ENCODE peak calls at places on chromosomes 13 and 19, in eight cellular contexts. S, B, N, E, Q, I, D and M are unnamed samples.

GRCh38 chr19:42281175-42282035 is 12.4 kb downstream of the CIC start:
- DNase-seq in B (no peak), S (peak; percentile 39), D (no peak), Q (peak; percentile 80), N (peak; percentile 65), I (peak; percentile 69), E (no peak), M (peak; percentile 82)

GRCh38 chr13:80029170-80029569 is 311.8 kb downstream of the SPRY2 start:
- DNase-seq in Q (no peak), N (no peak), D (no peak), I (no peak), E (no peak), S (no peak), B (no peak), M (no peak)

GRCh38 chr13:21934309-21934708 is 263.4 kb downstream of the FGF9 start:
- DNase-seq in S (no peak), D (no peak), N (no peak), Q (no peak), E (no peak), I (no peak), B (no peak), M (no peak)

GRCh38 chr13:113997845-113998751 is 24.2 kb upstream of the C13orf46 start:
- DNase-seq in N (peak; percentile 95), B (peak; percentile 77), D (peak; percentile 49), S (no peak), E (peak; percentile 58), Q (no peak), I (peak; percentile 64), M (peak; percentile 74)

GRCh38 chr19:17532557-17532956 is 21.1 kb downstream of the PGLS start:
- DNase-seq in E (no peak), Q (no peak), D (no peak), S (no peak), B (no peak), I (no peak), N (no peak), M (no peak)

GRCh38 chr19:41795031-41795461 is 1.3 kb upstream of the CEACAM3 start:
- DNase-seq in I (no peak), D (no peak), E (peak; percentile 65), S (peak; percentile 30), B (peak; percentile 51), Q (no peak), N (peak; percentile 27), M (peak; percentile 59)

GRCh38 chr19:2354670-2355069 is 5.4 kb upstream of the TMPRSS9 start:
- DNase-seq in I (no peak), N (no peak), E (no peak), S (no peak), D (no peak), Q (no peak), B (no peak), M (no peak)

GRCh38 chr19:27393591-27393990 is 1819.4 kb downstream of the UQCRFS1 start:
- DNase-seq in N (no peak), S (no peak), I (no peak), Q (no peak), B (no peak), E (no peak), D (no peak), M (no peak)

GRCh38 chr19:13012690-13013608 is 17.7 kb downstream of the NFIX start:
- DNase-seq in D (no peak), S (no peak), Q (peak; percentile 64), E (no peak), B (no peak), I (peak; percentile 63), N (peak; percentile 81), M (peak; percentile 74)

GRCh38 chr19:13011653-13012389 is 16.5 kb downstream of the NFIX start:
- DNase-seq in E (no peak), D (no peak), Q (no peak), B (no peak), I (no peak), S (no peak), N (no peak), M (no peak)

GRCh38 chr19:13013649-13014048 is 18.4 kb downstream of the NFIX start:
- DNase-seq in D (no peak), B (no peak), I (no peak), N (no peak), S (no peak), E (no peak), Q (no peak), M (no peak)

GRCh38 chr19:13010992-13011652 is 15.8 kb downstream of the NFIX start:
- DNase-seq in N (no peak), S (no peak), E (no peak), B (no peak), I (no peak), D (no peak), Q (no peak), M (no peak)

DNA sequence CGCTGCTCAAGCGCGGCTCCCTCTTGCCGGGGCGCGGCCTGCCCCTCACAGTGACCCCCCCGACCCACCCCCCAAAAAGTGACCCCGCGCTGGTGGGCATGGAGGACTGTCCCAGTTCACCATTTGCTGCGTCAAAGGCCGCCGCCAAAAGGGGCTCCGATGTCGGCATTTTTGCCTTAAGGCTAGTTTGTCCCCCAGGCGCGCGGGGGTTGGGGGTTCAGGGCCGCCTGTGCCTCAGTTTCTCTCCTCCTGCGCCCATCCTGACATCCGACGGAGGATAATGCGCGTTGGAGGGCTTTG is 17.1 kb downstream of the NFIX start:
- DNase-seq in D (no peak), E (no peak), I (no peak), S (no peak), Q (no peak), B (no peak), N (no peak), M (no peak)
- H3K27ac ChIP-seq in D (peak overlapping the region; percentile 87), E (peak overlapping the region; percentile 91), I (peak overlapping the region; percentile 94), S (no peak overlapping the region), Q (peak overlapping the region; percentile 99), B (no peak overlapping the region), N (peak overlapping the region; percentile 99), M (peak overlapping the region; percentile 82)

DNA sequence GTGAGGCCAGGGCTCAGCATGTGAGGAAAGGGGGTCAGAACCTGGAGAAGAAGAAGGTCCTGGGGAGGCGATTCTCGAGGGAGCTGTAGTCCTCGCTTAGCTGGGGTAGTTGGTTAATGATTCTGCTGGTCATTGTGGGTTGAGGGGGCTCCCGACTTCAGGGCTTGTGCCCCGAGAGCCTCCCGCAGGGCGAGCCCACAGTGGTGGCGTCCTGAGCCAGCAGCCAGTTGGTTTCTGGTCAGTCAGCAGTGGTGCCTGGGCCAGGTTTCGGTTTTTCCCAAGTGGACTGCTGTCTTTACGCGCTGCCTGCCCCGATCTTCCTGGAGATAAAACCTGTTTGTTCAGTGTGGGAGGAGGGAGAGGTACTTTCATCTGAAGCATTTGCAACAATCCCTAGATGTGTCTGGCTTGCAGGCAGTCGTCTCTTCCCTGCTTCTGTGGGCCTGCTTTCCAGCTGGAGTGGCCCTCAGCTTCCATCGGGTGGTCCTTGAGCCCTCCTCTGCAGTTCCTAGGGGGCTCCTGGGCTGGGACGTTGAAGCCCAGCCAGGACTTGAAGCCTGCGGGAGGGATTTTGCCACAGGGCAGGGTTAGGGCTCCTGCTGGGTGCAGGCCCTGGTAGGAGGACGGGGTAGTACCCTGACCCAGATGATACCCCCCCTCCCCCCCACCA is 3.2 kb downstream of the PTBP1 start:
- DNase-seq in D (no peak), N (no peak), Q (no peak), E (peak; percentile 69), I (no peak), S (no peak), B (no peak), M (no peak)
- H3K4me3 ChIP-seq in D (peak overlapping the region; percentile 85), N (peak overlapping the region; percentile 31), Q (no peak overlapping the region), E (peak overlapping the region; percentile 22), I (peak overlapping the region; percentile 77), S (peak overlapping the region; percentile 11), B (peak overlapping the region; percentile 37), M (no peak overlapping the region)

GRCh38 chr19:49210108-49210900 is 52.7 kb downstream of the TRPM4 start:
- DNase-seq in I (no peak), B (no peak), D (peak; percentile 60), S (peak; percentile 57), N (peak; percentile 49), E (no peak), Q (no peak), M (no peak)

GRCh38 chr19:49214701-49215100 is 57.1 kb downstream of the TRPM4 start:
- DNase-seq in S (no peak), E (no peak), D (no peak), N (no peak), B (no peak), I (no peak), Q (no peak), M (no peak)

GRCh38 chr19:49213791-49214190 is 56.2 kb downstream of the TRPM4 start:
- DNase-seq in S (no peak), D (no peak), N (no peak), B (no peak), I (no peak), Q (no peak), E (no peak), M (no peak)

GRCh38 chr19:49212302-49212701 is 54.7 kb downstream of the TRPM4 start:
- DNase-seq in S (no peak), B (no peak), N (peak; percentile 11), E (no peak), D (no peak), I (no peak), Q (no peak), M (no peak)

DNA sequence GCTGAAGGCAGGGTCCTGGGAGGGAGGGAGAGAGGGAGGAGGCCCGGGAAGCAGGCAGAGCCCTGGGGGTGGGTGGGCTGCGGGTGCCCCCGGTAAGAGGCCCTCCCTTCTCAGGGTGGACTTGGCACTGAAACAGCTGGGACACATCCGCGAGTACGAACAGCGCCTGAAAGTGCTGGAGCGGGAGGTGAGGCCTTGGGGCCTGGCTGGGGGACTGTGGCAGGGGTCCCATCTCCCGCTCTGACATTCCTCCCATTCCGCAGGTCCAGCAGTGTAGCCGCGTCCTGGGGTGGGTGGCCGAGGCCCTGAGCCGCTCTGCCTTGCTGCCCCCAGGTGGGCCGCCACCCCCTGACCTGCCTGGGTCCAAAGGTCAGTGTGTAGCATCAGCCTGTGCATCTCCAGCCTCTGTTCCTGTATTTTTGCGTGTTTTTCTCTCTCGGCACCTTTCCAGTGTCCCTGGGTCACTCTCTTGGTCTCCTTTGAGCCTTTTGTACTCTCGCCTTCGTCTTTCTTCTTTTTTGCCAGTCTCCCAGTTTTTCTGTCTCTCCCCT is 53.4 kb downstream of the TRPM4 start:
- DNase-seq in D (peak; percentile 48), I (no peak), N (no peak), S (no peak), B (no peak), Q (no peak), E (no peak), M (no peak)
- H3K27ac ChIP-seq in D (no peak overlapping the region), I (no peak overlapping the region), N (no peak overlapping the region), S (peak overlapping the region; percentile 43), B (no peak overlapping the region), Q (no peak overlapping the region), E (no peak overlapping the region), M (no peak overlapping the region)

DNA sequence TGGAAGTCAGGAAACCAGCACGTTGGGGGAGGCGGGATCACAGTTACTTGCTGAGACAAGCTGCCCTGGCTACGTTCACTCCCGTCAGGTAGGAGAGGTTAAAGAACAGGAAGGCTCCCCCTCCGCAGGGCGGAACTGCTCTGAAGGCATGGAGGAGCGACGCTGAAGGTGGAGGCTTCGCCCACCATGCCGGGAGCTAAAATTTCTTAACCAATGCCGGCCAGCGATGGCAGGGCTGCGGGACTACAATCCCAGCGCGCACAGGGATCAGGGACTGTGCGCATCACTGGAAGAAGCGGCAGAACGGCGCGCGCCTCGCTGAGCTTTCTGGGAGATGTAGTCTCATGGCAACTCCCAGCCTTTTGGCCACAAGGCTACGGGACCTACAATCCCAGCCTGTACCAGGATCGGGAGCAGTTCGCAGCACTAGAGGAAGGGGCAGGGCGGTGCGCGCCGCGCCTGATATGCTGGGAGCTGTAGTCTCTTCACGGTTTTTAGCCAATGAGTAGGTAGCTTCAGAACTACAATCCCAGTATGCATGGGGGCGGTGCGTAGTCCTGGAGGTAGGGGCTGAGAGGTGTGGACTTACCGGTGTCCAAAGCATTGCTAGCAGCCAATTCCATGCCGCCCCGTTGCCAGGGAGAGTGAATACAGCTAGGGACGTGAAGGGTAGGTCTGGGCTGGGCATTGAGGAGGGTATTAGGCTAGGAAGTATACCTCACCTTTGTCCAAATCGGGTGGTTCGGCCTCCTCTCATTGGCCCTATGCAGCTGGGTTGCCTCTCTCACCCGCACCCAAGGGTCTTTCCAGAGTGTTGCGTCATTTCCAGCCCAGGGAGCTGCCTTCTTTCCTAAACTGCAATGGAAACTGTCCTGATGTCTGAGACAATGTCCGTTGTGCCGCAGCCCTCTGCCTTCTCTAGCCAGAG is 12.8 kb upstream of the ZNF682 start:
- DNase-seq in D (peak; percentile 96), N (peak; percentile 99), S (peak; percentile 95), E (peak; percentile 97), I (peak; percentile 95), Q (peak; percentile 98), B (peak; percentile 99), M (peak; percentile 96)
- H3K4me3 ChIP-seq in D (peak overlapping the region; percentile 73), N (peak overlapping the region; percentile 98), S (peak overlapping the region; percentile 75), E (peak overlapping the region; percentile 66), I (peak overlapping the region; percentile 88), Q (peak overlapping the region; percentile 75), B (peak overlapping the region; percentile 93), M (peak overlapping the region; percentile 37)